ENCODE peak calls at places on chromosomes 5 and 9, in six cellular contexts. One of them, this sample, is unnamed.

GRCh38 chr5:120644516-120644915 is 180.4 kb downstream of the PRR16 start:
- DNase-seq in body of pancreas: no peak
- DNase-seq in HEK293T: no peak
- DNase-seq in astrocyte of the spinal cord: no peak
- DNase-seq in B cell: no peak
- DNase-seq in astrocyte of the cerebellum: no peak
- DNase-seq in this sample: no peak

GRCh38 chr9:136226680-136227410 is 18.8 kb downstream of the QSOX2 start:
- DNase-seq in astrocyte of the spinal cord: no peak
- DNase-seq in B cell: no peak
- DNase-seq in HEK293T: no peak
- DNase-seq in body of pancreas: no peak
- DNase-seq in astrocyte of the cerebellum: no peak
- DNase-seq in this sample: no peak

GRCh38 chr9:38622083-38622674 is 1.8 kb upstream of the ANKRD18A start:
- DNase-seq in astrocyte of the cerebellum: no peak
- DNase-seq in astrocyte of the spinal cord: peak; percentile 3
- DNase-seq in body of pancreas: peak; percentile 61
- DNase-seq in HEK293T: no peak
- DNase-seq in B cell: peak; percentile 24
- DNase-seq in this sample: no peak

GRCh38 chr5:68287631-68287975 is 72.0 kb downstream of the PIK3R1 start:
- DNase-seq in astrocyte of the spinal cord: no peak
- DNase-seq in body of pancreas: no peak
- DNase-seq in B cell: no peak
- DNase-seq in astrocyte of the cerebellum: no peak
- DNase-seq in HEK293T: no peak
- DNase-seq in this sample: no peak

GRCh38 chr9:113501821-113502220 is 38.3 kb downstream of the RGS3 start:
- DNase-seq in body of pancreas: no peak
- DNase-seq in astrocyte of the spinal cord: no peak
- DNase-seq in astrocyte of the cerebellum: no peak
- DNase-seq in HEK293T: no peak
- DNase-seq in B cell: no peak
- DNase-seq in this sample: no peak

GRCh38 chr5:76849767-76850291 is at the start of gene S100Z:
- DNase-seq in B cell: no peak
- DNase-seq in body of pancreas: no peak
- DNase-seq in astrocyte of the spinal cord: no peak
- DNase-seq in HEK293T: no peak
- DNase-seq in astrocyte of the cerebellum: no peak
- DNase-seq in this sample: peak; percentile 54

GRCh38 chr5:127519527-127519926 is 2.1 kb downstream of the PRRC1 start:
- DNase-seq in body of pancreas: no peak
- DNase-seq in HEK293T: no peak
- DNase-seq in B cell: no peak
- DNase-seq in astrocyte of the spinal cord: no peak
- DNase-seq in astrocyte of the cerebellum: no peak
- DNase-seq in this sample: no peak

GRCh38 chr9:127634021-127634420 is 21.9 kb downstream of the STXBP1 start:
- DNase-seq in astrocyte of the spinal cord: no peak
- DNase-seq in B cell: no peak
- DNase-seq in astrocyte of the cerebellum: no peak
- DNase-seq in body of pancreas: no peak
- DNase-seq in HEK293T: no peak
- DNase-seq in this sample: peak; percentile 38

GRCh38 chr5:66989286-66989685 is 207.3 kb downstream of the CD180 start:
- DNase-seq in body of pancreas: no peak
- DNase-seq in astrocyte of the spinal cord: peak; percentile 88
- DNase-seq in B cell: no peak
- DNase-seq in HEK293T: no peak
- DNase-seq in astrocyte of the cerebellum: peak; percentile 90
- DNase-seq in this sample: no peak

GRCh38 chr5:122704247-122705036 is 70.4 kb upstream of the SNX2 start:
- DNase-seq in body of pancreas: no peak
- DNase-seq in astrocyte of the cerebellum: peak; percentile 55
- DNase-seq in HEK293T: peak; percentile 28
- DNase-seq in astrocyte of the spinal cord: peak; percentile 56
- DNase-seq in B cell: no peak
- DNase-seq in this sample: peak; percentile 30

GRCh38 chr5:61569353-61569752 is 237.3 kb downstream of the ZSWIM6 start:
- DNase-seq in astrocyte of the cerebellum: no peak
- DNase-seq in astrocyte of the spinal cord: no peak
- DNase-seq in B cell: no peak
- DNase-seq in body of pancreas: no peak
- DNase-seq in HEK293T: no peak
- DNase-seq in this sample: no peak

GRCh38 chr5:5271606-5272321 is 131.6 kb downstream of the ADAMTS16 start:
- DNase-seq in astrocyte of the spinal cord: peak; percentile 68
- DNase-seq in astrocyte of the cerebellum: peak; percentile 32
- DNase-seq in body of pancreas: no peak
- DNase-seq in HEK293T: no peak
- DNase-seq in B cell: no peak
- DNase-seq in this sample: no peak

GRCh38 chr9:36781532-36781931 is 208.8 kb downstream of the MELK start:
- DNase-seq in astrocyte of the spinal cord: peak; percentile 3
- DNase-seq in B cell: no peak
- DNase-seq in body of pancreas: no peak
- DNase-seq in astrocyte of the cerebellum: no peak
- DNase-seq in HEK293T: no peak
- DNase-seq in this sample: peak; percentile 42

GRCh38 chr5:129377504-129377903 is 82.6 kb upstream of the ADAMTS19 start:
- DNase-seq in B cell: no peak
- DNase-seq in body of pancreas: peak; percentile 8
- DNase-seq in astrocyte of the cerebellum: no peak
- DNase-seq in HEK293T: no peak
- DNase-seq in astrocyte of the spinal cord: no peak
- DNase-seq in this sample: peak; percentile 96

GRCh38 chr5:125894383-125894782 is 528.8 kb upstream of the GRAMD2B start:
- DNase-seq in astrocyte of the spinal cord: peak; percentile 63
- DNase-seq in astrocyte of the cerebellum: peak; percentile 58
- DNase-seq in HEK293T: no peak
- DNase-seq in body of pancreas: no peak
- DNase-seq in B cell: no peak
- DNase-seq in this sample: no peak

GRCh38 chr9:90326219-90326618 is 316.4 kb downstream of the DIRAS2 start:
- DNase-seq in astrocyte of the cerebellum: no peak
- DNase-seq in B cell: no peak
- DNase-seq in body of pancreas: no peak
- DNase-seq in astrocyte of the spinal cord: peak; percentile 56
- DNase-seq in HEK293T: no peak
- DNase-seq in this sample: no peak

GRCh38 chr9:14616188-14616982 is 76.8 kb downstream of the ZDHHC21 start:
- DNase-seq in body of pancreas: no peak
- DNase-seq in B cell: no peak
- DNase-seq in HEK293T: peak; percentile 11
- DNase-seq in astrocyte of the spinal cord: peak; percentile 66
- DNase-seq in astrocyte of the cerebellum: peak; percentile 67
- DNase-seq in this sample: peak; percentile 61

GRCh38 chr5:176851380-176851779 is 41.0 kb downstream of the UNC5A start:
- DNase-seq in astrocyte of the cerebellum: no peak
- DNase-seq in HEK293T: no peak
- DNase-seq in astrocyte of the spinal cord: no peak
- DNase-seq in body of pancreas: no peak
- DNase-seq in B cell: no peak
- DNase-seq in this sample: no peak

GRCh38 chr9:99264070-99264469 is 42.0 kb downstream of the SEC61B start:
- DNase-seq in B cell: no peak
- DNase-seq in astrocyte of the cerebellum: no peak
- DNase-seq in HEK293T: peak; percentile 22
- DNase-seq in body of pancreas: peak; percentile 23
- DNase-seq in astrocyte of the spinal cord: no peak
- DNase-seq in this sample: no peak

GRCh38 chr9:121278535-121279169 is 10.7 kb downstream of the GSN start:
- DNase-seq in astrocyte of the spinal cord: peak; percentile 99
- DNase-seq in HEK293T: peak; percentile 71
- DNase-seq in body of pancreas: peak; percentile 68
- DNase-seq in astrocyte of the cerebellum: peak; percentile 93
- DNase-seq in B cell: no peak
- DNase-seq in this sample: peak; percentile 84

GRCh38 chr5:119860463-119860862 is 231.1 kb downstream of the FAM170A start:
- DNase-seq in body of pancreas: no peak
- DNase-seq in HEK293T: no peak
- DNase-seq in astrocyte of the cerebellum: no peak
- DNase-seq in B cell: no peak
- DNase-seq in astrocyte of the spinal cord: no peak
- DNase-seq in this sample: no peak

GRCh38 chr5:104942735-104943134 is 1380.1 kb upstream of the NUDT12 start:
- DNase-seq in astrocyte of the cerebellum: no peak
- DNase-seq in body of pancreas: no peak
- DNase-seq in astrocyte of the spinal cord: no peak
- DNase-seq in B cell: no peak
- DNase-seq in HEK293T: no peak
- DNase-seq in this sample: no peak

GRCh38 chr9:36148652-36149051 is 12.1 kb downstream of the GLIPR2 start:
- DNase-seq in astrocyte of the spinal cord: peak; percentile 99
- DNase-seq in body of pancreas: peak; percentile 77
- DNase-seq in B cell: no peak
- DNase-seq in HEK293T: no peak
- DNase-seq in astrocyte of the cerebellum: peak; percentile 97
- DNase-seq in this sample: peak; percentile 58

This sample was measured in small intestine.